ENCODE peak calls at places on chromosomes 11 and 22, in four cellular contexts. M, E, P and H are unnamed samples.

GRCh38 chr22:43128928-43129424 is 14.2 kb downstream of the MCAT start:
- DNase-seq in M (no peak), E (no peak), P (no peak), H (no peak)

GRCh38 chr11:112822478-112823274 is 138.5 kb upstream of the NCAM1 start:
- DNase-seq in M (no peak), E (no peak), P (no peak), H (no peak)

GRCh38 chr11:65150513-65151271 is 16.4 kb upstream of the SYVN1 start:
- DNase-seq in M (no peak), E (peak; percentile 95), P (no peak), H (no peak)

GRCh38 chr11:76077575-76078150 is 128.6 kb downstream of the WNT11 start:
- DNase-seq in M (no peak), E (no peak), P (no peak), H (no peak)

GRCh38 chr11:108985611-108986279 is 320.9 kb downstream of the DDX10 start:
- DNase-seq in M (no peak), E (peak; percentile 57), P (no peak), H (no peak)

GRCh38 chr22:23403720-23404688 is 176.1 kb downstream of the IGLL1 start:
- DNase-seq in M (no peak), E (no peak), P (no peak), H (no peak)

GRCh38 chr22:24688294-24688693 is 85.3 kb downstream of the GGT1 start:
- DNase-seq in M (no peak), E (no peak), P (no peak), H (no peak)

GRCh38 chr11:72736452-72737069 is 15.6 kb downstream of the ARAP1 start:
- DNase-seq in M (no peak), E (peak; percentile 66), P (peak; percentile 67), H (peak; percentile 78)

GRCh38 chr22:44245438-44245837 is 64.7 kb downstream of the PARVG start:
- DNase-seq in M (no peak), E (no peak), P (no peak), H (no peak)

GRCh38 chr11:119671561-119672015 is 57.4 kb downstream of the NECTIN1 start:
- DNase-seq in M (no peak), E (peak; percentile 4), P (no peak), H (no peak)

GRCh38 chr11:132186699-132187098 is 816.3 kb downstream of the NTM start:
- DNase-seq in M (no peak), E (no peak), P (no peak), H (no peak)

GRCh38 chr11:80182906-80183305 is 742.1 kb upstream of the TENM4 start:
- DNase-seq in M (no peak), E (no peak), P (no peak), H (no peak)

GRCh38 chr22:44543781-44544181 is 45.7 kb upstream of the RTL6 start:
- DNase-seq in M (no peak), E (no peak), P (no peak), H (no peak)

GRCh38 chr22:44701824-44702478 is at the start of gene PRR5:
- DNase-seq in M (peak; percentile 84), E (peak; percentile 59), P (peak; percentile 83), H (peak; percentile 83)

GRCh38 chr11:126655807-126656128 is 300.3 kb downstream of the ST3GAL4 start:
- DNase-seq in M (no peak), E (peak; percentile 3), P (no peak), H (no peak)

GRCh38 chr11:32366671-32367070 is 68.7 kb downstream of the WT1 start:
- DNase-seq in M (no peak), E (no peak), P (no peak), H (no peak)

GRCh38 chr11:116808262-116809175 is 14.6 kb downstream of the APOA4 start:
- DNase-seq in M (no peak), E (peak; percentile 54), P (no peak), H (no peak)

GRCh38 chr11:71200172-71200716 is 52.1 kb downstream of the SHANK2 start:
- DNase-seq in M (no peak), E (no peak), P (no peak), H (no peak)

GRCh38 chr11:130634981-130635473 is 186.6 kb downstream of the ADAMTS15 start:
- DNase-seq in M (no peak), E (peak; percentile 38), P (no peak), H (no peak)

GRCh38 chr11:12159351-12160099 is 49.1 kb downstream of the MICAL2 start:
- DNase-seq in M (no peak), E (peak; percentile 86), P (no peak), H (no peak)
- TF ChIP-seq CTCF in M (no peak), E (no peak), P (no peak), H (no peak)

DNA sequence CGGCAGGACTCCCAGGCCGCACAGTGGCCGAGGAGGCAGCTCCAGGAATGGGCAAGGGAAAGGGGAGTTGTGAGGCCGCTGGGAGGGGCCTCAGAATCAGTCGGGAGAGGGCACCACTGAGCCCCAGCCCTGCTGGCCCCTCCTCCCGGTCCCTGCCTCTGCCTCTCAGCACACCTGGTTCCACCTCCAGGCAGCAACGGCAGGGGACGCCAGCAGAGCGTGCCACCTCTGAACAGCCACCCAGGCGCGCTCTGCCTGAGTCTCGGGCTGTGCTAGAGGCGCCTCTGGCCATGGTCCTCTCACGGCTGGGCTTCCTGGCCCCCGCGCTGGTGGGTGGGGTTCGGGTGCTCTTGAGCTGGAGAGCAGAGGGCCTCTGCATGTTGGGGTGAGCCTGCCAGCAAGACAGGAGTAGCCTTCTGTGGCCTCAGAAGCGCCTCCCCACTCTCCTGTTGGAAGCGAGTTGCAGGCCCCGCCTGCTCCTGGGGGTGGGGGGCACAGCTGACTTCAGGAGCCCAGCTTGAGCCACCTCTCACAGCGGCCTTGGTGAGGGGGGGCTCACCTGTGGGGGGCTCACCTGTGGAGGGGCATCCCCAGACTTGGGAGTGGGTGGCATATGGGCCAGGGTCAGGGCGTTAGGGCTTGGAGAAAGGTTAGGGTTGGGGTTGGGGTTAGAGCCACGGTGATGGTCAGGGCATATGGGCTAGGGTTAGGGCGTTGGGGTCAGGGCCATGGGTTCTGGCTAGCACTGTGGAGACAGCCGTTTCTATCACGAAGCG is 32.8 kb downstream of the MOB2 start:
- DNase-seq in M (no peak), E (no peak), P (peak; percentile 18), H (no peak)
- TF ChIP-seq CTCF in M (no peak), E (peak; percentile 27), P (no peak), H (no peak)

DNA sequence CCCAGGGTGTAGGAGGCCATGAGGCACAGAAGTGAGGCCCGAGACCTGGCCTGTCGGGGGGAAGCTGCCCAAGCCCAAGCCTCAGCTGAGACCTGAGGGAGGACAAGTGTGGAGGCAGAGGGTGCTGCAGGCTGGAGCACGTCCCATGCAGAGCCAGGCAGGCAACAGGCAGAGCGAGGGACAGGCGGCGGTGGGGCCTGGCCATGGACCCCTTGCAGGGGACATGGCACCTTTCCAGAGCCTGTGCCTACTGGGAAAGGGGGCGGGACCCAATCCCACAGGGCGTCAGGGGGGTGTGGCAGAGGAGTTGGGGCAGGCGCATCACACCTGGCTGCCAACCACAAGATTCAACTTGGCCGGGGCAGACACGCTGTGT is 4.3 kb downstream of the TNNI2 start:
- DNase-seq in M (no peak), E (no peak), P (no peak), H (no peak)
- TF ChIP-seq CTCF in M (no peak), E (no peak), P (no peak), H (no peak)

GRCh38 chr11:39432929-39433328 is 2026.5 kb downstream of the LRRC4C start:
- DNase-seq in M (no peak), E (no peak), P (no peak), H (no peak)
- TF ChIP-seq CTCF in M (no peak), E (no peak), P (no peak), H (no peak)

GRCh38 chr11:34837246-34837856 is 78.8 kb downstream of the APIP start:
- DNase-seq in M (no peak), E (no peak), P (no peak), H (no peak)
- TF ChIP-seq CTCF in M (peak; percentile 13), E (no peak), P (no peak), H (no peak)

DNA sequence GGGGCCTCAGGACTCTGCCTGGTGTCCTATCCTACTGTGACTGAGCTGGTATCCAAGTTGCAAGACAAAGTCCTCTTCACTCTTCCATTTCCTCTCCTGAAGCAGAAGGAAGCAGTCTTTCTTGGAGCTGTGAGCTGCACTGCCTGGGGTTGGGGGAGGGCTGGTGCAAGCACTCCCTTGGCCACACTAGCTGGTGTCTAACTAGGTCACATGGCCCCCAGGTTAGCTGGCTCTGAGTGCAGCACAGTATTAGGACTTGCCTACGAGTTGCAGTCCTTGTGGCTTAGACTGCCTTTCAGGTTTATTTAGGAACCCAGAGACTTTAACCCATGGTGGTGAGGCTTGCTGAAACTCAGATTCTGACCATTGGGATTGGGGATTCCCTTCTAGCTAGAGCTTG is 138.9 kb downstream of the NELL1 start:
- DNase-seq in M (no peak), E (no peak), P (no peak), H (no peak)
- TF ChIP-seq CTCF in M (no peak), E (no peak), P (no peak), H (no peak)